ENCODE peak calls at places on chromosomes 6 and 20, in seven cellular contexts. S is HCT116, A is H1, H is HepG2, W is WTC11, X is GM12878, V is K562. I is an unnamed sample.

GRCh38 chr6:39980839-39981580 is 46.7 kb upstream of the MOCS1 start:
- DNase-seq in S (peak; percentile 37), A (peak; percentile 48), H (peak; percentile 52), W (peak; percentile 24), X (no peak), V (peak; percentile 62), I (peak; percentile 65)

GRCh38 chr6:105550961-105551625 is 148.2 kb upstream of the PREP start:
- DNase-seq in S (no peak), A (no peak), H (no peak), W (no peak), X (no peak), V (no peak), I (no peak)

GRCh38 chr20:9571783-9572182 is 57.4 kb downstream of the LAMP5 start:
- DNase-seq in S (no peak), A (no peak), H (no peak), W (no peak), X (no peak), V (no peak), I (no peak)

GRCh38 chr6:160069050-160069454 is 52.6 kb upstream of the SLC22A1 start:
- DNase-seq in S (no peak), A (no peak), H (no peak), W (no peak), X (peak; percentile 64), V (no peak), I (no peak)

GRCh38 chr20:62772994-62773858 is 23.0 kb upstream of the MRGBP start:
- DNase-seq in S (no peak), A (no peak), H (no peak), W (no peak), X (no peak), V (no peak), I (no peak)

GRCh38 chr6:88870728-88871330 is 92.6 kb downstream of the RNGTT start:
- DNase-seq in S (peak; percentile 29), A (no peak), H (peak; percentile 50), W (no peak), X (peak; percentile 39), V (peak; percentile 29), I (peak; percentile 18)

GRCh38 chr6:9520417-9521151 is 894.3 kb downstream of the TFAP2A start:
- DNase-seq in S (peak; percentile 35), A (no peak), H (no peak), W (no peak), X (peak; percentile 25), V (no peak), I (no peak)

GRCh38 chr6:79030511-79030910 is 47.5 kb downstream of the PHIP start:
- DNase-seq in S (no peak), A (no peak), H (no peak), W (no peak), X (no peak), V (no peak), I (no peak)

GRCh38 chr6:167906899-167907298 is 80.2 kb downstream of the AFDN start:
- DNase-seq in S (no peak), A (no peak), H (no peak), W (no peak), X (no peak), V (no peak), I (no peak)

GRCh38 chr6:21831531-21832291 is 238.2 kb downstream of the SOX4 start:
- DNase-seq in S (no peak), A (no peak), H (no peak), W (no peak), X (no peak), V (no peak), I (no peak)

GRCh38 chr6:145815351-145815772 is 767 bp upstream of the FBXO30 start:
- DNase-seq in S (no peak), A (peak; percentile 74), H (no peak), W (peak; percentile 29), X (no peak), V (peak; percentile 45), I (peak; percentile 42)

GRCh38 chr6:108250240-108250866 is 10.5 kb downstream of the SNX3 start:
- DNase-seq in S (peak; percentile 28), A (no peak), H (no peak), W (peak; percentile 25), X (no peak), V (peak; percentile 38), I (peak; percentile 29)

GRCh38 chr6:168684906-168685305 is 243.9 kb downstream of the SMOC2 start:
- DNase-seq in S (no peak), A (no peak), H (no peak), W (no peak), X (no peak), V (no peak), I (no peak)

GRCh38 chr6:15763827-15764226 is 101.0 kb upstream of the DTNBP1 start:
- DNase-seq in S (peak; percentile 27), A (no peak), H (peak; percentile 55), W (no peak), X (no peak), V (no peak), I (no peak)

GRCh38 chr6:149135809-149136208 is 181.7 kb upstream of the TAB2 start:
- DNase-seq in S (no peak), A (no peak), H (no peak), W (no peak), X (no peak), V (no peak), I (no peak)

GRCh38 chr6:4345543-4345942 is 210.2 kb upstream of the ECI2 start:
- DNase-seq in S (no peak), A (no peak), H (no peak), W (no peak), X (no peak), V (no peak), I (no peak)

GRCh38 chr20:25738198-25738597 is 41.5 kb upstream of the ZNF337 start:
- DNase-seq in S (no peak), A (no peak), H (no peak), W (no peak), X (no peak), V (no peak), I (no peak)

GRCh38 chr6:153117986-153118886 is 12.8 kb downstream of the RGS17 start:
- DNase-seq in S (peak; percentile 21), A (no peak), H (no peak), W (no peak), X (peak; percentile 57), V (no peak), I (no peak)

GRCh38 chr20:2207770-2208097 is 88.1 kb upstream of the TGM3 start:
- DNase-seq in S (no peak), A (no peak), H (no peak), W (no peak), X (no peak), V (no peak), I (no peak)

GRCh38 chr20:4613184-4613583 is 108.5 kb upstream of the PRND start:
- DNase-seq in S (no peak), A (no peak), H (no peak), W (no peak), X (no peak), V (no peak), I (no peak)

GRCh38 chr6:18024876-18025275 is 37.4 kb upstream of the KIF13A start:
- DNase-seq in S (no peak), A (no peak), H (no peak), W (no peak), X (no peak), V (no peak), I (no peak)

GRCh38 chr6:18025591-18025990 is 38.2 kb upstream of the KIF13A start:
- DNase-seq in S (no peak), A (no peak), H (no peak), W (no peak), X (no peak), V (no peak), I (no peak)

GRCh38 chr6:18021166-18021850 is 33.9 kb upstream of the KIF13A start:
- DNase-seq in S (no peak), A (no peak), H (no peak), W (no peak), X (no peak), V (no peak), I (no peak)

GRCh38 chr6:18019539-18020534 is 32.4 kb upstream of the KIF13A start:
- DNase-seq in S (no peak), A (no peak), H (no peak), W (no peak), X (no peak), V (no peak), I (no peak)

GRCh38 chr6:18022398-18023231 is 35.2 kb upstream of the KIF13A start:
- DNase-seq in S (no peak), A (no peak), H (no peak), W (peak; percentile 55), X (no peak), V (no peak), I (no peak)
- TF ChIP-seq SP1 in S (no peak), A (peak; percentile 61), H (no peak), W (no peak), X (no peak), V (no peak), I (no peak)

GRCh38 chr6:150310539-150310938 is 58.3 kb upstream of the IYD start:
- DNase-seq in S (no peak), A (no peak), H (no peak), W (no peak), X (no peak), V (no peak), I (no peak)

GRCh38 chr6:150308812-150309475 is 59.9 kb upstream of the IYD start:
- DNase-seq in S (no peak), A (no peak), H (no peak), W (no peak), X (no peak), V (no peak), I (no peak)

GRCh38 chr6:150306290-150306689 is 62.5 kb upstream of the IYD start:
- DNase-seq in S (no peak), A (no peak), H (no peak), W (no peak), X (no peak), V (no peak), I (no peak)

GRCh38 chr6:150304421-150304820 is 64.4 kb upstream of the IYD start:
- DNase-seq in S (no peak), A (no peak), H (no peak), W (no peak), X (no peak), V (no peak), I (no peak)

GRCh38 chr6:150307520-150307919 is 61.3 kb upstream of the IYD start:
- DNase-seq in S (no peak), A (no peak), H (no peak), W (no peak), X (no peak), V (peak; percentile 41), I (no peak)
- TF ChIP-seq SP1 in S (no peak), A (no peak), H (no peak), W (no peak), X (no peak), V (no peak), I (no peak)

GRCh38 chr6:84804720-84805119 is 40.3 kb upstream of the TBX18 start:
- DNase-seq in S (no peak), A (no peak), H (no peak), W (no peak), X (no peak), V (no peak), I (no peak)
- TF ChIP-seq SP1 in S (no peak), A (no peak), H (no peak), W (no peak), X (no peak), V (no peak), I (no peak)

GRCh38 chr6:83138758-83139157 is 54.3 kb downstream of the PGM3 start:
- DNase-seq in S (no peak), A (no peak), H (no peak), W (no peak), X (no peak), V (no peak), I (no peak)
- TF ChIP-seq SP1 in S (no peak), A (no peak), H (no peak), W (no peak), X (no peak), V (no peak), I (no peak)

I was measured in HEK293T.